ENCODE peak calls at places on chromosomes 6 and 20, in five cellular contexts. One of them, this sample, is unnamed.

GRCh38 chr6:42125231-42125630 is 17.2 kb downstream of the C6orf132 start:
- DNase-seq in CD4-positive, alpha-beta T cell: no peak
- DNase-seq in H9: no peak
- DNase-seq in osteocyte: no peak
- DNase-seq in CD8-positive, alpha-beta T cell: no peak
- DNase-seq in this sample: no peak

GRCh38 chr6:122671246-122671645 is 61.0 kb downstream of the PKIB start:
- DNase-seq in osteocyte: no peak
- DNase-seq in CD4-positive, alpha-beta T cell: no peak
- DNase-seq in CD8-positive, alpha-beta T cell: no peak
- DNase-seq in H9: no peak
- DNase-seq in this sample: no peak

GRCh38 chr6:99119109-99120031 is 171.6 kb upstream of the FBXL4 start:
- DNase-seq in H9: peak
- DNase-seq in osteocyte: no peak
- DNase-seq in CD8-positive, alpha-beta T cell: no peak
- DNase-seq in CD4-positive, alpha-beta T cell: no peak
- DNase-seq in this sample: peak

GRCh38 chr6:160945516-160946177 is 45.9 kb upstream of the MAP3K4 start:
- DNase-seq in osteocyte: no peak
- DNase-seq in CD4-positive, alpha-beta T cell: no peak
- DNase-seq in CD8-positive, alpha-beta T cell: no peak
- DNase-seq in H9: no peak
- DNase-seq in this sample: no peak

GRCh38 chr6:169969372-169970099 is 218.1 kb downstream of the ERMARD start:
- DNase-seq in osteocyte: peak
- DNase-seq in CD4-positive, alpha-beta T cell: no peak
- DNase-seq in H9: no peak
- DNase-seq in CD8-positive, alpha-beta T cell: no peak
- DNase-seq in this sample: no peak

GRCh38 chr20:52015155-52015554 is 176.4 kb downstream of the ZFP64 start:
- DNase-seq in H9: no peak
- DNase-seq in osteocyte: no peak
- DNase-seq in CD8-positive, alpha-beta T cell: no peak
- DNase-seq in CD4-positive, alpha-beta T cell: no peak
- DNase-seq in this sample: no peak

GRCh38 chr20:48298851-48299484 is 513.7 kb upstream of the SULF2 start:
- DNase-seq in H9: no peak
- DNase-seq in CD4-positive, alpha-beta T cell: no peak
- DNase-seq in osteocyte: peak
- DNase-seq in CD8-positive, alpha-beta T cell: no peak
- DNase-seq in this sample: no peak

GRCh38 chr6:15036690-15037245 is 209.1 kb upstream of the JARID2 start:
- DNase-seq in H9: peak
- DNase-seq in CD8-positive, alpha-beta T cell: no peak
- DNase-seq in CD4-positive, alpha-beta T cell: no peak
- DNase-seq in osteocyte: no peak
- DNase-seq in this sample: peak

GRCh38 chr6:38867726-38868125 is 152.6 kb downstream of the DNAH8 start:
- DNase-seq in CD8-positive, alpha-beta T cell: no peak
- DNase-seq in H9: no peak
- DNase-seq in CD4-positive, alpha-beta T cell: no peak
- DNase-seq in osteocyte: no peak
- DNase-seq in this sample: no peak

GRCh38 chr6:74979065-74979766 is 226.6 kb downstream of the COL12A1 start:
- DNase-seq in CD4-positive, alpha-beta T cell: no peak
- DNase-seq in H9: no peak
- DNase-seq in CD8-positive, alpha-beta T cell: no peak
- DNase-seq in osteocyte: no peak
- DNase-seq in this sample: no peak

GRCh38 chr6:41033776-41034175 is 5.2 kb downstream of the UNC5CL start:
- DNase-seq in osteocyte: no peak
- DNase-seq in CD8-positive, alpha-beta T cell: no peak
- DNase-seq in H9: no peak
- DNase-seq in CD4-positive, alpha-beta T cell: no peak
- DNase-seq in this sample: no peak

GRCh38 chr20:25389381-25389857 is 1.2 kb downstream of the ABHD12 start:
- DNase-seq in CD8-positive, alpha-beta T cell: no peak
- DNase-seq in CD4-positive, alpha-beta T cell: peak
- DNase-seq in osteocyte: no peak
- DNase-seq in H9: no peak
- DNase-seq in this sample: no peak

GRCh38 chr6:32562931-32563330 is 26.7 kb downstream of the HLA-DRB1 start:
- DNase-seq in H9: no peak
- DNase-seq in CD8-positive, alpha-beta T cell: no peak
- DNase-seq in CD4-positive, alpha-beta T cell: no peak
- DNase-seq in osteocyte: no peak
- DNase-seq in this sample: no peak

GRCh38 chr20:49892260-49893216 is 22.8 kb downstream of the SPATA2 start:
- DNase-seq in CD4-positive, alpha-beta T cell: no peak
- DNase-seq in CD8-positive, alpha-beta T cell: no peak
- DNase-seq in H9: no peak
- DNase-seq in osteocyte: no peak
- DNase-seq in this sample: no peak

GRCh38 chr20:20732641-20733040 is 20.2 kb upstream of the RALGAPA2 start:
- DNase-seq in osteocyte: no peak
- DNase-seq in CD8-positive, alpha-beta T cell: no peak
- DNase-seq in H9: no peak
- DNase-seq in CD4-positive, alpha-beta T cell: no peak
- DNase-seq in this sample: no peak

GRCh38 chr6:6497976-6498375 is 90.5 kb upstream of the LY86 start:
- DNase-seq in osteocyte: no peak
- DNase-seq in H9: no peak
- DNase-seq in CD4-positive, alpha-beta T cell: no peak
- DNase-seq in CD8-positive, alpha-beta T cell: no peak
- DNase-seq in this sample: no peak

GRCh38 chr6:163751032-163751525 is 336.6 kb downstream of the QKI start:
- DNase-seq in H9: no peak
- DNase-seq in CD4-positive, alpha-beta T cell: no peak
- DNase-seq in CD8-positive, alpha-beta T cell: no peak
- DNase-seq in osteocyte: no peak
- DNase-seq in this sample: no peak

GRCh38 chr20:51338692-51339440 is 203.7 kb downstream of the NFATC2 start:
- DNase-seq in H9: no peak
- DNase-seq in CD4-positive, alpha-beta T cell: no peak
- DNase-seq in osteocyte: no peak
- DNase-seq in CD8-positive, alpha-beta T cell: no peak
- DNase-seq in this sample: no peak

GRCh38 chr6:64505312-64505711 is 869.7 kb downstream of the PHF3 start:
- DNase-seq in H9: peak
- DNase-seq in CD4-positive, alpha-beta T cell: no peak
- DNase-seq in CD8-positive, alpha-beta T cell: no peak
- DNase-seq in osteocyte: no peak
- DNase-seq in this sample: peak
- TF ChIP-seq CTCF in H9: peak
- TF ChIP-seq CTCF in CD4-positive, alpha-beta T cell: no peak
- TF ChIP-seq CTCF in CD8-positive, alpha-beta T cell: no peak
- TF ChIP-seq CTCF in osteocyte: peak
- TF ChIP-seq CTCF in this sample: peak

DNA sequence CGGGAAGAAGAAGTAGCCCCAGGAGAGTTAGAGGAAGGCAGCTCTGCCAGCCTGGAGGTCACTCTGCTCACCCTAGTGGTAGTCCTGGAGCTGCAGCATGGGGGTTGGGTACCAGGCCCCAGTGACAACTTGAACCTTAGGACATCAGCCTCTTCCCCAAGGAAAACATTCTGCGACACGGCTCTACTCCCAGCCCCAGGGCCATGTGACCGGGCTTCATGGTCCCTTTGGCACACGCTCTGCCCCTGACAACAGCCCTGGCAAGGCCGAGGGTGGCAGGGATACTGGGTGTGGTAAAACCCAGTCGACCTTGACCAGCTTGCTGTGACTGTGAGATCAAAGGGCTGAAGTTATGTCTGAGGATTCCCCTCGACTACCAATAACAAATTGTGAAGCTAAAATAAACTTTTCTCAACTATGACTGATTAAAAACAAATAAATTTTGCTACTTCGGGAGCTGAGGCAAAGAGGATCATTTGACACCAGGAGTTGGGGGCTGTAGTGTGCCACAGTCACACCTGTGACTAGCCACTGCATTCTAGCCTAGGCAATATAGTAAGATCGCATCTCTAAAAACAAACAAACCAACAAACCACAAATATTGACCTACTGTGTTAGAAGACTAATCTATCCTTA is 24.4 kb upstream of the ARID1B start:
- DNase-seq in H9: peak
- DNase-seq in CD4-positive, alpha-beta T cell: no peak
- DNase-seq in osteocyte: no peak
- DNase-seq in CD8-positive, alpha-beta T cell: no peak
- DNase-seq in this sample: peak
- TF ChIP-seq CTCF in H9: peak
- TF ChIP-seq CTCF in CD4-positive, alpha-beta T cell: no peak
- TF ChIP-seq CTCF in osteocyte: no peak
- TF ChIP-seq CTCF in CD8-positive, alpha-beta T cell: no peak
- TF ChIP-seq CTCF in this sample: peak

GRCh38 chr6:108168501-108168979 is 2.7 kb downstream of the NR2E1 start:
- DNase-seq in H9: peak
- DNase-seq in osteocyte: no peak
- DNase-seq in CD8-positive, alpha-beta T cell: no peak
- DNase-seq in CD4-positive, alpha-beta T cell: no peak
- DNase-seq in this sample: peak
- TF ChIP-seq CTCF in H9: peak
- TF ChIP-seq CTCF in osteocyte: peak
- TF ChIP-seq CTCF in CD8-positive, alpha-beta T cell: no peak
- TF ChIP-seq CTCF in CD4-positive, alpha-beta T cell: no peak
- TF ChIP-seq CTCF in this sample: peak

DNA sequence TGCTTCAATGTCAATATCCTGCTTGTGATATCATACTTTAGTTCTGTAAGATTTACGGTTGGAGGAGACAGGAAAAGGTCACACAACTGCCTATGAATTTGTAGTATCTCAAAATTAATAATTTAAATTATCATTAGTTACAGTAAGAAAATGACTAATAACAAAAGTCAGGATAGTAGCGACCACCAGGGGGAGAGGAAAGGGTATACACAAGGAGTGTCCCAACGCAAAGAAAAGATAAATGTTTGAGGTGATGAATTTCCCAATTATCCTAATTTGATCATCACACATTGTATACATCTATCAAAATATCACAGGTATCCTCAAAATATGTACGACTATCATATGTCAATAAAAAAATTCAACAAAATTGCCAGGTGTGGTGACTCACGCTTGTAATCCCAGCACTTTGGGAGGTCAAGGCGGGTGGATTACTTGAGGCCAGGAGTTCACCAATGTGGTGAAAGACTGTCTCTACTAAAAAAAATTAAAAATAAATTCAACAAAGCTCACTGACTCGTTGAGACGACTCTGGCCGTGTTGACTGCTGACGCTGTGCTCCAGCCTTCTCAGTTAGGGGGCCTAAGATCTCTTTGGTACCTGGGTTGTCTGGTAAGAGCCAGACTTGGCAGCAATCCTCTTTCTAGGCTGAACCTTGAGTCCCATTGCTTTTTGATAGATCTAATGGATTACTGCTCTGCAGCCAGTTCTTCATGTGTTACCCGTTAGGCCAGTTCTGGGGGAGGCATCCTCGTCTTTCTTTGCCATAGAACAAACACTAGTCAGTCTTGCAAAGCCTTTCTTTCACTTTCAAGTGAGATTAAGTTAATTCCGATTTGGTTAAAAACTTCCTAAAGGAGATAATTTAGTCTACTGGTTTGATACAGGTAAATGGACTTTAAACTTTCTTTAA is 9.0 kb upstream of the OVOL2 start:
- DNase-seq in CD8-positive, alpha-beta T cell: no peak
- DNase-seq in CD4-positive, alpha-beta T cell: no peak
- DNase-seq in osteocyte: no peak
- DNase-seq in H9: no peak
- DNase-seq in this sample: no peak
- TF ChIP-seq CTCF in CD8-positive, alpha-beta T cell: no peak
- TF ChIP-seq CTCF in CD4-positive, alpha-beta T cell: no peak
- TF ChIP-seq CTCF in osteocyte: peak
- TF ChIP-seq CTCF in H9: peak
- TF ChIP-seq CTCF in this sample: no peak

GRCh38 chr6:52724406-52725121 is 38.7 kb downstream of the GSTA2 start:
- DNase-seq in osteocyte: no peak
- DNase-seq in CD4-positive, alpha-beta T cell: peak
- DNase-seq in CD8-positive, alpha-beta T cell: peak
- DNase-seq in H9: peak
- DNase-seq in this sample: peak
- TF ChIP-seq CTCF in osteocyte: peak
- TF ChIP-seq CTCF in CD4-positive, alpha-beta T cell: peak
- TF ChIP-seq CTCF in CD8-positive, alpha-beta T cell: peak
- TF ChIP-seq CTCF in H9: peak
- TF ChIP-seq CTCF in this sample: peak

DNA sequence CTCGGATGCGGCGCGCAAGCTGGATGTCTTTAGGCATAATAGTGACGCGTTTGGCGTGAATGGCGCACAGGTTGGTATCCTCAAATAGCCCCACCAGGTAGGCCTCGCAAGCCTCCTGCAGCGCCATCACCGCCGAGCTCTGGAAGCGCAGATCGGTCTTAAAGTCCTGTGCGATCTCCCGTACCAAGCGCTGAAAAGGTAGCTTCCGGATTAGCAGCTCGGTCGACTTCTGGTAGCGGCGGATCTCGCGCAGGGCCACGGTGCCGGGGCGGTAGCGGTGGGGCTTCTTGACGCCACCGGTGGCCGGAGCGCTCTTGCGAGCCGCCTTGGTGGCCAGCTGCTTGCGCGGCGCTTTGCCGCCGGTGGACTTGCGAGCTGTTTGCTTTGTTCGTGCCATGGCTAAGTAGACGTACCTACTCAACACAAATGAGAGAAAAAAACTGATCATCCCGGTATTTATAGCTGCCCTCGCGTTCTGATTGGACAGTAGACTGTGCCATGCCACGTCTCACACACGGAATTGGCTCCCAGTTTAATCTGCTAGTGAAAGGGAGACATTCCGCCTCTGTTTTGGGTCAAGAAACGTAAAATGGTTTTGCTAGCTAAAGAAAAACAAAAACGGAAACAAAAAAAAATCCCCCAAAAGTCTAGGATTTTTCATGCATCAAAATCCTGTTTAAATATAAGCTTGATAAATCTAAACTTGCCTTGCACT is 40.1 kb downstream of the OR2B2 start:
- DNase-seq in H9: peak
- DNase-seq in CD8-positive, alpha-beta T cell: peak
- DNase-seq in CD4-positive, alpha-beta T cell: peak
- DNase-seq in osteocyte: peak
- DNase-seq in this sample: peak
- TF ChIP-seq CTCF in H9: peak
- TF ChIP-seq CTCF in CD8-positive, alpha-beta T cell: peak
- TF ChIP-seq CTCF in CD4-positive, alpha-beta T cell: peak
- TF ChIP-seq CTCF in osteocyte: peak
- TF ChIP-seq CTCF in this sample: no peak